ENCODE peak calls at places on chromosomes 6 and 20, in seven cellular contexts. G is EH, F is germinal center, I is fibroblast of the aortic adventitia, R is skeletal muscle cell, B is amniotic stem cell, E is T-helper 17 cell. S is an unnamed sample.
A peak's percentile ranks its signal among the peaks of the same experiment; 100 is the strongest.

GRCh38 chr20:40683221-40683893 is 5.7 kb downstream of the MAFB start:
- DNase-seq in I (no peak), R (no peak), E (no peak), B (no peak), F (no peak), G (peak; percentile 4), S (no peak)

GRCh38 chr6:139744891-139745290 is 370.4 kb upstream of the CITED2 start:
- DNase-seq in F (no peak), R (no peak), I (no peak), B (no peak), G (peak; percentile 62), E (no peak), S (no peak)

GRCh38 chr20:44247676-44248419 is 740 bp downstream of the GDAP1L1 start:
- DNase-seq in G (peak; percentile 44), B (no peak), I (peak; percentile 21), F (peak; percentile 52), E (no peak), R (peak; percentile 1), S (peak; percentile 25)

GRCh38 chr6:44851176-44851575 is 463.7 kb downstream of the CDC5L start:
- DNase-seq in G (peak; percentile 37), B (no peak), R (peak; percentile 45), F (no peak), I (peak; percentile 55), E (no peak), S (no peak)

GRCh38 chr20:5400164-5400762 is 83.5 kb upstream of the PROKR2 start:
- DNase-seq in I (peak; percentile 19), G (peak; percentile 36), E (no peak), B (no peak), F (no peak), R (no peak), S (no peak)

GRCh38 chr20:62355527-62356142 is 11.5 kb downstream of the LAMA5 start:
- DNase-seq in I (peak; percentile 40), E (no peak), R (no peak), B (no peak), G (peak; percentile 29), F (no peak), S (peak; percentile 38)

GRCh38 chr6:79076160-79076559 is 1.9 kb downstream of the PHIP start:
- DNase-seq in E (no peak), G (peak; percentile 24), R (no peak), I (peak; percentile 33), B (no peak), F (no peak), S (peak; percentile 13)

GRCh38 chr6:157017861-157018260 is 240.7 kb downstream of the ARID1B start:
- DNase-seq in I (no peak), E (no peak), F (no peak), G (peak; percentile 29), B (no peak), R (no peak), S (peak; percentile 36)

GRCh38 chr6:107560657-107561056 is 70.7 kb downstream of the SOBP start:
- DNase-seq in I (peak; percentile 69), G (peak; percentile 6), E (no peak), R (peak; percentile 22), F (no peak), B (no peak), S (no peak)

GRCh38 chr20:33423141-33423834 is 20.3 kb downstream of the SNTA1 start:
- DNase-seq in R (peak; percentile 68), F (no peak), I (peak; percentile 95), B (peak; percentile 34), G (peak; percentile 92), E (no peak), S (peak; percentile 82)

GRCh38 chr20:4406627-4407026 is 315.1 kb upstream of the PRND start:
- DNase-seq in E (no peak), B (peak; percentile 33), R (peak; percentile 77), F (no peak), G (peak; percentile 89), I (peak; percentile 48), S (peak; percentile 90)

GRCh38 chr20:35467339-35468224 is 12.2 kb downstream of the CEP250 start:
- DNase-seq in F (no peak), I (peak; percentile 83), B (no peak), G (peak; percentile 83), R (peak; percentile 62), E (no peak), S (peak; percentile 76)

GRCh38 chr20:37414636-37415035 is 68.7 kb downstream of the SRC start:
- DNase-seq in E (no peak), R (no peak), G (no peak), I (no peak), B (no peak), F (no peak), S (no peak)

GRCh38 chr6:135181333-135182119 is 418 bp downstream of the MYB start:
- DNase-seq in R (no peak), E (no peak), I (peak; percentile 22), F (peak; percentile 17), G (peak; percentile 23), B (no peak), S (peak; percentile 40)

GRCh38 chr20:57062241-57062640 is 204.2 kb downstream of the BMP7 start:
- DNase-seq in I (no peak), R (no peak), F (no peak), B (no peak), G (no peak), E (no peak), S (no peak)

GRCh38 chr6:41712651-41713103 is 22.7 kb downstream of the TFEB start:
- DNase-seq in E (no peak), G (no peak), F (no peak), B (no peak), R (no peak), I (peak; percentile 51), S (no peak)

GRCh38 chr6:81487489-81487888 is 265.0 kb downstream of the TENT5A start:
- DNase-seq in E (no peak), R (no peak), B (no peak), G (no peak), I (peak; percentile 55), F (no peak), S (no peak)

GRCh38 chr20:63538204-63539091 is 1.3 kb upstream of the PTK6 start:
- DNase-seq in F (no peak), G (no peak), B (no peak), R (no peak), E (peak; percentile 38), I (no peak), S (peak; percentile 62)

GRCh38 chr6:167697316-167697715 is 129.4 kb upstream of the AFDN start:
- DNase-seq in B (no peak), I (no peak), F (no peak), G (no peak), E (no peak), R (no peak), S (no peak)

GRCh38 chr6:141829566-141829965 is 303.2 kb upstream of the GJE1 start:
- DNase-seq in R (no peak), G (no peak), E (no peak), B (no peak), I (no peak), F (no peak), S (no peak)

GRCh38 chr6:14026831-14027539 is 90.6 kb upstream of the CD83 start:
- DNase-seq in I (peak; percentile 38), B (no peak), E (no peak), F (no peak), G (peak; percentile 68), R (peak; percentile 22), S (no peak)

GRCh38 chr6:151806757-151807512 is 547 bp upstream of the ESR1 start:
- DNase-seq in R (no peak), G (peak; percentile 13), B (no peak), F (peak; percentile 19), E (no peak), I (peak; percentile 88), S (no peak)

GRCh38 chr6:24255676-24256075 is 102.2 kb downstream of the DCDC2 start:
- DNase-seq in B (no peak), I (no peak), F (no peak), G (no peak), E (no peak), R (no peak), S (no peak)

GRCh38 chr6:20211037-20211940 is 980 bp downstream of the MBOAT1 start:
- DNase-seq in R (no peak), G (peak; percentile 44), B (no peak), I (no peak), E (no peak), F (no peak), S (peak; percentile 46)

GRCh38 chr6:151399679-151400078 is 8.3 kb upstream of the ZBTB2 start:
- DNase-seq in F (no peak), G (no peak), E (no peak), I (no peak), B (no peak), R (no peak), S (no peak)

GRCh38 chr20:53642196-53643030 is 48.8 kb upstream of the ZNF217 start:
- DNase-seq in G (peak; percentile 77), R (peak; percentile 36), B (no peak), E (no peak), F (no peak), I (peak; percentile 61), S (peak; percentile 66)

GRCh38 chr6:22133352-22133751 is 163.5 kb downstream of the PRL start:
- DNase-seq in F (no peak), I (no peak), R (no peak), G (no peak), E (no peak), B (no peak), S (no peak)

GRCh38 chr20:44618318-44618731 is 33.2 kb downstream of the ADA start:
- DNase-seq in I (no peak), B (no peak), R (no peak), E (no peak), F (no peak), G (no peak), S (no peak)

GRCh38 chr6:35081426-35081851 is 59.7 kb downstream of the TCP11 start:
- DNase-seq in E (no peak), G (no peak), R (no peak), B (no peak), F (no peak), I (no peak), S (no peak)

GRCh38 chr20:45918779-45919535 is 7.0 kb upstream of the PLTP start:
- DNase-seq in E (no peak), R (no peak), I (peak; percentile 28), B (no peak), F (no peak), G (no peak), S (no peak)

GRCh38 chr6:52815167-52816092 is 11.8 kb upstream of the GSTA1 start:
- DNase-seq in B (no peak), R (no peak), G (peak; percentile 72), I (peak; percentile 60), F (peak; percentile 66), E (no peak), S (peak; percentile 68)

GRCh38 chr6:135380793-135381192 is 116.7 kb downstream of the AHI1 start:
- DNase-seq in E (no peak), I (no peak), R (no peak), G (no peak), F (no peak), B (no peak), S (no peak)

GRCh38 chr20:56778765-56779195 is 149.7 kb downstream of the TFAP2C start:
- DNase-seq in B (no peak), G (peak; percentile 18), R (no peak), I (peak; percentile 10), E (no peak), F (no peak), S (no peak)

GRCh38 chr20:46348972-46349741 is 40.9 kb upstream of the CDH22 start:
- DNase-seq in B (no peak), R (no peak), F (peak; percentile 54), G (peak; percentile 58), E (peak; percentile 39), I (peak; percentile 49), S (peak; percentile 47)

GRCh38 chr6:151422981-151423380 is 28.9 kb downstream of the RMND1 start:
- DNase-seq in F (no peak), B (no peak), E (no peak), R (no peak), G (no peak), I (peak; percentile 45), S (no peak)

GRCh38 chr6:110524305-110524704 is 47.9 kb upstream of the SLC22A16 start:
- DNase-seq in B (no peak), E (no peak), I (no peak), G (no peak), F (no peak), R (no peak), S (no peak)

GRCh38 chr6:119145111-119145510 is 66.6 kb upstream of the FAM184A start:
- DNase-seq in B (no peak), F (no peak), E (no peak), I (no peak), R (no peak), G (no peak), S (no peak)

GRCh38 chr6:50990750-50991446 is 172.2 kb downstream of the TFAP2B start:
- DNase-seq in E (no peak), G (no peak), I (peak; percentile 4), R (no peak), B (no peak), F (no peak), S (no peak)